ENCODE peak calls at places on chromosomes 3 and 15, in nine cellular contexts. I, A, S, Z, H, V, W, N and M are unnamed samples.

GRCh38 chr3:150545419-150546225 is 674 bp downstream of the SERP1 start:
- DNase-seq in I (no peak), N (peak; percentile 3), S (no peak), Z (no peak), H (peak; percentile 48), V (peak; percentile 48), W (no peak), A (peak; percentile 40), M (peak; percentile 16)

GRCh38 chr15:50828610-50829206 is 63.2 kb upstream of the SPPL2A start:
- DNase-seq in I (no peak), N (peak; percentile 22), S (no peak), W (peak; percentile 27), Z (peak; percentile 86), A (peak; percentile 47), H (peak; percentile 18), V (no peak), M (no peak)

GRCh38 chr3:37520802-37521350 is 340.8 kb upstream of the CTDSPL start:
- DNase-seq in Z (no peak), A (no peak), H (no peak), I (no peak), W (no peak), N (no peak), V (no peak), S (no peak), M (no peak)

GRCh38 chr3:147513785-147514184 is 104.6 kb downstream of the ZIC1 start:
- DNase-seq in I (no peak), W (no peak), V (no peak), H (no peak), N (no peak), A (no peak), S (no peak), Z (no peak), M (no peak)

GRCh38 chr3:2860626-2861025 is 249.5 kb downstream of the IL5RA start:
- DNase-seq in S (no peak), I (no peak), V (no peak), H (no peak), A (no peak), W (no peak), Z (no peak), N (no peak), M (no peak)

GRCh38 chr3:113275876-113276580 is 64.7 kb downstream of the BOC start:
- DNase-seq in V (peak; percentile 18), Z (peak; percentile 41), N (peak; percentile 63), I (no peak), H (peak; percentile 26), W (no peak), A (no peak), S (no peak), M (no peak)

GRCh38 chr15:85889956-85890619 is 95.4 kb upstream of the KLHL25 start:
- DNase-seq in W (no peak), N (no peak), I (no peak), H (no peak), A (no peak), S (no peak), V (no peak), Z (no peak), M (no peak)

GRCh38 chr15:57505949-57506391 is 85.7 kb upstream of the MYZAP start:
- DNase-seq in V (peak; percentile 93), A (peak; percentile 84), W (no peak), N (no peak), Z (no peak), H (peak; percentile 72), I (no peak), S (peak; percentile 43), M (no peak)

GRCh38 chr3:153161714-153162512 is at the start of gene RAP2B:
- DNase-seq in Z (peak; percentile 93), N (peak; percentile 77), V (peak; percentile 98), A (peak; percentile 98), H (peak; percentile 99), I (peak; percentile 99), W (peak; percentile 88), S (peak; percentile 98), M (peak; percentile 90)
- TF ChIP-seq POLR2A in Z (peak; percentile 91), N (peak; percentile 99), V (peak; percentile 93), A (peak; percentile 76), H (peak; percentile 94), I (peak; percentile 75), W (peak; percentile 79), S (peak; percentile 88), M (no peak)

DNA sequence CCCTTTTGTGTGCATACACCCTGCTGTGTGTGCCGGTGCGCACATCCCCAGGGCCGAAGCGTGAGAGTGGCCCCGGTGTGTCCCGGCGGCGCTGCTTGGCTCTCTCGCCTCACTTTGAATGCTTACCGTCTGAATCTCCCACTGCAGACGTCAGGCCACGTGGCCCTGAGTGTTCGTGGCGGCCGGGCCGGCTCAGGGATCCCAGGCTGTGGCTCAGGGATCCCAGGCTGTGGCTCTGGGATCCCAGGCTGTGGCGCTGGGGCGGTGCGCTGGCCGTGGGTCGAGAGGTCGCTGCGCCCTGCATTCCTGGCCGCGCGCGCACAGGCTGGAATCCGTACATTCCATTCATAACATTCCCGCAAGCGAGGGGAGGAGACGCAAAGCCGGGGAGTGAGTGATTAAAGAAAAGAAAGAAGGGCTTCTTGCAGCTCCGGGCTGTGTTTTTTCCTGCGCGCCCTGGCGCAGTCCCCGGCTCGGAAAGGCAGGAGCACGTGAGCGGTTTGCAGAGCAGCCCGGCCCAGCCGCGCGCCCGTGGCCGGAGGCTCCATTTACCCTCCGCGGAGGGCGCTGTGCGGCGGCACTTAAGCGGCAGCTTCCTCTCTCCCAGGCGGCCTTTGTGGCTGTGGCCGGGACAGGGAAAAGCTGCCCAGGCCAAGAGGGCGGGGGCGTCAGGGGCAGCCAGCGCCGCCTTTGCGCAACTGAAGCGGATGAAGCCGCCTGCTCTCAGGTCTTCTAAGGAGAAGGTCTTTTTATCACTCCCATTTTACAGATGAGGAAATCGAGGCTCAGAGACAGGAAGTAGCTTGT is 87.0 kb upstream of the ALDH1L1 start:
- DNase-seq in W (peak; percentile 35), S (peak; percentile 77), Z (peak; percentile 91), V (peak; percentile 84), N (peak; percentile 83), H (peak; percentile 49), A (peak; percentile 47), I (no peak), M (no peak)
- TF ChIP-seq POLR2A in W (peak; percentile 19), S (peak; percentile 29), Z (no peak), V (no peak), N (no peak), H (no peak), A (no peak), I (no peak), M (no peak)

GRCh38 chr3:57949779-57950618 is 58.2 kb upstream of the FLNB start:
- DNase-seq in W (peak; percentile 22), Z (no peak), N (peak; percentile 53), I (peak; percentile 45), S (peak; percentile 14), V (peak; percentile 79), A (no peak), H (no peak), M (no peak)

GRCh38 chr3:57948080-57948671 is 60.0 kb upstream of the FLNB start:
- DNase-seq in W (no peak), V (no peak), H (no peak), N (no peak), Z (no peak), I (peak; percentile 48), S (no peak), A (no peak), M (no peak)

GRCh38 chr3:57946970-57947381 is 61.2 kb upstream of the FLNB start:
- DNase-seq in I (peak; percentile 19), A (no peak), V (no peak), Z (no peak), H (no peak), S (no peak), N (no peak), W (no peak), M (no peak)

GRCh38 chr3:57949344-57949743 is 58.9 kb upstream of the FLNB start:
- DNase-seq in I (peak; percentile 59), Z (no peak), V (no peak), A (no peak), H (no peak), N (no peak), S (peak; percentile 2), W (no peak), M (no peak)

DNA sequence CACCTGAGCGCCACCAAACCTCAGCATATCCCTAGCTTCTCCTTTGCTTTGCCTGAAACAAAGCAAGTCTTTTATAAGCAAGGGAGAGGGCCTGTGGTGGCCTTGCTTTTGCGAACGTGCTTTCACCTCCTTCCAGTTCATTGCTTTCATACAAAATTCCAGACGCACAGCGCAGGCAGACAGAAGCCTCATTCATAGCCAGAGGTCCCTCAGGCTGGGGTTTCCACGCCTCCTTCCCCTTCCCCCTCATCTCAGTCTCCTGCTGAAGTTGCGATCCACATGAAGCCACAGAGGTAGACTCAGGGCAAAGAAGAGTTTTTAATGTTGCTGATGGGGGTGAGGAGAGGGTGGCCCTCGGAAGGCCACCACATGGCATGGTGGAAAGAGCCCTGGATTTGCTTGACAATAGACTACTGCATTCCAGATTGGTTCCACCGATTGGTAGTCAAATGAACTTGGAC is 59.4 kb upstream of the FLNB start:
- DNase-seq in N (no peak), H (no peak), Z (no peak), S (peak; percentile 10), I (peak; percentile 23), A (no peak), W (no peak), V (no peak), M (no peak)
- TF ChIP-seq POLR2A in N (no peak), H (no peak), Z (no peak), S (no peak), I (no peak), A (no peak), W (no peak), V (no peak), M (no peak)

GRCh38 chr15:90184786-90185704 is 16.1 kb upstream of the SEMA4B start:
- DNase-seq in I (peak; percentile 95), Z (no peak), N (peak; percentile 57), W (no peak), A (no peak), H (peak; percentile 81), V (peak; percentile 78), S (peak; percentile 87), M (peak; percentile 34)
- TF ChIP-seq POLR2A in I (no peak), Z (no peak), N (peak; percentile 12), W (no peak), A (no peak), H (peak; percentile 73), V (no peak), S (peak; percentile 38), M (no peak)